ENCODE peak calls at places on chromosomes 2 and 18, in five cellular contexts. One of them, this sample, is unnamed.

GRCh38 chr2:215452725-215453124 is 16.9 kb upstream of the FN1 start:
- DNase-seq in ELF-1: peak
- DNase-seq in non-pigmented ciliary epithelial cell: no peak
- DNase-seq in RPMI7951: no peak
- DNase-seq in activated CD4-positive, CD25-positive, alpha-beta regulatory T cell: no peak
- DNase-seq in this sample: no peak

GRCh38 chr18:23584019-23584970 is 2.0 kb downstream of the NPC1 start:
- DNase-seq in ELF-1: no peak
- DNase-seq in non-pigmented ciliary epithelial cell: no peak
- DNase-seq in RPMI7951: no peak
- DNase-seq in activated CD4-positive, CD25-positive, alpha-beta regulatory T cell: no peak
- DNase-seq in this sample: no peak

GRCh38 chr18:43805646-43806194 is 528.4 kb upstream of the SYT4 start:
- DNase-seq in ELF-1: peak
- DNase-seq in non-pigmented ciliary epithelial cell: peak
- DNase-seq in RPMI7951: no peak
- DNase-seq in activated CD4-positive, CD25-positive, alpha-beta regulatory T cell: no peak
- DNase-seq in this sample: no peak

GRCh38 chr2:238424313-238424700 is 2.4 kb upstream of the ASB1 start:
- DNase-seq in ELF-1: no peak
- DNase-seq in non-pigmented ciliary epithelial cell: no peak
- DNase-seq in RPMI7951: no peak
- DNase-seq in activated CD4-positive, CD25-positive, alpha-beta regulatory T cell: no peak
- DNase-seq in this sample: no peak

GRCh38 chr2:231203087-231203486 is 4.7 kb downstream of the ARMC9 start:
- DNase-seq in ELF-1: no peak
- DNase-seq in non-pigmented ciliary epithelial cell: no peak
- DNase-seq in RPMI7951: no peak
- DNase-seq in activated CD4-positive, CD25-positive, alpha-beta regulatory T cell: no peak
- DNase-seq in this sample: no peak

GRCh38 chr2:11750422-11750821 is 4.0 kb downstream of the LPIN1 start:
- DNase-seq in ELF-1: no peak
- DNase-seq in non-pigmented ciliary epithelial cell: no peak
- DNase-seq in RPMI7951: peak
- DNase-seq in activated CD4-positive, CD25-positive, alpha-beta regulatory T cell: no peak
- DNase-seq in this sample: no peak

GRCh38 chr2:124286089-124286783 is 261.1 kb downstream of the CNTNAP5 start:
- DNase-seq in ELF-1: peak
- DNase-seq in non-pigmented ciliary epithelial cell: no peak
- DNase-seq in RPMI7951: no peak
- DNase-seq in activated CD4-positive, CD25-positive, alpha-beta regulatory T cell: no peak
- DNase-seq in this sample: no peak

GRCh38 chr2:1778566-1778965 is 34.3 kb upstream of the PXDN start:
- DNase-seq in ELF-1: no peak
- DNase-seq in non-pigmented ciliary epithelial cell: no peak
- DNase-seq in RPMI7951: no peak
- DNase-seq in activated CD4-positive, CD25-positive, alpha-beta regulatory T cell: no peak
- DNase-seq in this sample: no peak

GRCh38 chr2:8058652-8059051 is 623.2 kb upstream of the ID2 start:
- DNase-seq in ELF-1: no peak
- DNase-seq in non-pigmented ciliary epithelial cell: no peak
- DNase-seq in RPMI7951: no peak
- DNase-seq in activated CD4-positive, CD25-positive, alpha-beta regulatory T cell: no peak
- DNase-seq in this sample: no peak

GRCh38 chr18:45738660-45739059 is 14.7 kb downstream of the SLC14A1 start:
- DNase-seq in ELF-1: peak
- DNase-seq in non-pigmented ciliary epithelial cell: no peak
- DNase-seq in RPMI7951: no peak
- DNase-seq in activated CD4-positive, CD25-positive, alpha-beta regulatory T cell: no peak
- DNase-seq in this sample: no peak

GRCh38 chr2:234958311-234958710 is 6.5 kb downstream of the SH3BP4 start:
- DNase-seq in ELF-1: no peak
- DNase-seq in non-pigmented ciliary epithelial cell: no peak
- DNase-seq in RPMI7951: no peak
- DNase-seq in activated CD4-positive, CD25-positive, alpha-beta regulatory T cell: no peak
- DNase-seq in this sample: no peak

GRCh38 chr2:26088038-26088643 is 54.3 kb downstream of the RAB10 start:
- DNase-seq in ELF-1: no peak
- DNase-seq in non-pigmented ciliary epithelial cell: no peak
- DNase-seq in RPMI7951: peak
- DNase-seq in activated CD4-positive, CD25-positive, alpha-beta regulatory T cell: no peak
- DNase-seq in this sample: no peak

GRCh38 chr18:9734189-9734588 is 26.1 kb downstream of the RAB31 start:
- DNase-seq in ELF-1: no peak
- DNase-seq in non-pigmented ciliary epithelial cell: no peak
- DNase-seq in RPMI7951: no peak
- DNase-seq in activated CD4-positive, CD25-positive, alpha-beta regulatory T cell: no peak
- DNase-seq in this sample: no peak

GRCh38 chr2:8388779-8389178 is 293.1 kb upstream of the ID2 start:
- DNase-seq in ELF-1: no peak
- DNase-seq in non-pigmented ciliary epithelial cell: no peak
- DNase-seq in RPMI7951: no peak
- DNase-seq in activated CD4-positive, CD25-positive, alpha-beta regulatory T cell: no peak
- DNase-seq in this sample: no peak

GRCh38 chr2:196601430-196602306 is 37.8 kb upstream of the CCDC150 start:
- DNase-seq in ELF-1: peak
- DNase-seq in non-pigmented ciliary epithelial cell: peak
- DNase-seq in RPMI7951: peak
- DNase-seq in activated CD4-positive, CD25-positive, alpha-beta regulatory T cell: no peak
- DNase-seq in this sample: peak

GRCh38 chr18:78776706-78777105 is 202.9 kb upstream of the SALL3 start:
- DNase-seq in ELF-1: no peak
- DNase-seq in non-pigmented ciliary epithelial cell: no peak
- DNase-seq in RPMI7951: no peak
- DNase-seq in activated CD4-positive, CD25-positive, alpha-beta regulatory T cell: no peak
- DNase-seq in this sample: no peak

GRCh38 chr2:26243643-26244478 is 571 bp downstream of the HADHA start:
- DNase-seq in ELF-1: no peak
- DNase-seq in non-pigmented ciliary epithelial cell: no peak
- DNase-seq in RPMI7951: peak
- DNase-seq in activated CD4-positive, CD25-positive, alpha-beta regulatory T cell: no peak
- DNase-seq in this sample: no peak

GRCh38 chr2:127641846-127642510 is 4.0 kb upstream of the GPR17 start:
- DNase-seq in ELF-1: no peak
- DNase-seq in non-pigmented ciliary epithelial cell: no peak
- DNase-seq in RPMI7951: no peak
- DNase-seq in activated CD4-positive, CD25-positive, alpha-beta regulatory T cell: peak
- DNase-seq in this sample: no peak

GRCh38 chr2:102122115-102122514 is 20.4 kb upstream of the IL1R1 start:
- DNase-seq in ELF-1: no peak
- DNase-seq in non-pigmented ciliary epithelial cell: peak
- DNase-seq in RPMI7951: peak
- DNase-seq in activated CD4-positive, CD25-positive, alpha-beta regulatory T cell: no peak
- DNase-seq in this sample: no peak

GRCh38 chr18:8176554-8176953 is 432.7 kb upstream of the RAB12 start:
- DNase-seq in ELF-1: peak
- DNase-seq in non-pigmented ciliary epithelial cell: no peak
- DNase-seq in RPMI7951: peak
- DNase-seq in activated CD4-positive, CD25-positive, alpha-beta regulatory T cell: no peak
- DNase-seq in this sample: no peak

GRCh38 chr18:58996131-58996632 is 131.5 kb downstream of the ZNF532 start:
- DNase-seq in ELF-1: no peak
- DNase-seq in non-pigmented ciliary epithelial cell: peak
- DNase-seq in RPMI7951: peak
- DNase-seq in activated CD4-positive, CD25-positive, alpha-beta regulatory T cell: no peak
- DNase-seq in this sample: peak

GRCh38 chr18:35376393-35376741 is 770 bp downstream of the ZNF396 start:
- DNase-seq in ELF-1: peak
- DNase-seq in non-pigmented ciliary epithelial cell: no peak
- DNase-seq in RPMI7951: no peak
- DNase-seq in activated CD4-positive, CD25-positive, alpha-beta regulatory T cell: no peak
- DNase-seq in this sample: no peak

GRCh38 chr2:12701786-12702660 is 14.7 kb upstream of the TRIB2 start:
- DNase-seq in ELF-1: no peak
- DNase-seq in non-pigmented ciliary epithelial cell: no peak
- DNase-seq in RPMI7951: peak
- DNase-seq in activated CD4-positive, CD25-positive, alpha-beta regulatory T cell: no peak
- DNase-seq in this sample: no peak

GRCh38 chr18:78090584-78090983 is 840.9 kb downstream of the GALR1 start:
- DNase-seq in ELF-1: no peak
- DNase-seq in non-pigmented ciliary epithelial cell: no peak
- DNase-seq in RPMI7951: no peak
- DNase-seq in activated CD4-positive, CD25-positive, alpha-beta regulatory T cell: no peak
- DNase-seq in this sample: no peak

GRCh38 chr18:35478520-35479435 is 19.0 kb downstream of the INO80C start:
- DNase-seq in ELF-1: no peak
- DNase-seq in non-pigmented ciliary epithelial cell: peak
- DNase-seq in RPMI7951: peak
- DNase-seq in activated CD4-positive, CD25-positive, alpha-beta regulatory T cell: no peak
- DNase-seq in this sample: no peak

GRCh38 chr18:62717850-62718229 is 2.5 kb downstream of the PHLPP1 start:
- DNase-seq in ELF-1: no peak
- DNase-seq in non-pigmented ciliary epithelial cell: no peak
- DNase-seq in RPMI7951: no peak
- DNase-seq in activated CD4-positive, CD25-positive, alpha-beta regulatory T cell: no peak
- DNase-seq in this sample: no peak

GRCh38 chr2:18550383-18550905 is 10.0 kb downstream of the RDH14 start:
- DNase-seq in ELF-1: no peak
- DNase-seq in non-pigmented ciliary epithelial cell: no peak
- DNase-seq in RPMI7951: no peak
- DNase-seq in activated CD4-positive, CD25-positive, alpha-beta regulatory T cell: no peak
- DNase-seq in this sample: no peak

GRCh38 chr18:44079602-44080001 is 601.1 kb upstream of the SETBP1 start:
- DNase-seq in ELF-1: no peak
- DNase-seq in non-pigmented ciliary epithelial cell: peak
- DNase-seq in RPMI7951: peak
- DNase-seq in activated CD4-positive, CD25-positive, alpha-beta regulatory T cell: no peak
- DNase-seq in this sample: peak

GRCh38 chr2:107072150-107072940 is 186.4 kb upstream of the ST6GAL2 start:
- DNase-seq in ELF-1: no peak
- DNase-seq in non-pigmented ciliary epithelial cell: no peak
- DNase-seq in RPMI7951: peak
- DNase-seq in activated CD4-positive, CD25-positive, alpha-beta regulatory T cell: no peak
- DNase-seq in this sample: no peak

GRCh38 chr2:74571058-74571457 is 16.5 kb downstream of the DOK1 start:
- DNase-seq in ELF-1: no peak
- DNase-seq in non-pigmented ciliary epithelial cell: no peak
- DNase-seq in RPMI7951: no peak
- DNase-seq in activated CD4-positive, CD25-positive, alpha-beta regulatory T cell: no peak
- DNase-seq in this sample: no peak

GRCh38 chr2:210003394-210003793 is 956 bp downstream of the RPE start:
- DNase-seq in ELF-1: no peak
- DNase-seq in non-pigmented ciliary epithelial cell: no peak
- DNase-seq in RPMI7951: no peak
- DNase-seq in activated CD4-positive, CD25-positive, alpha-beta regulatory T cell: no peak
- DNase-seq in this sample: no peak

GRCh38 chr18:5620284-5620683 is 76.5 kb upstream of the EPB41L3 start:
- DNase-seq in ELF-1: no peak
- DNase-seq in non-pigmented ciliary epithelial cell: no peak
- DNase-seq in RPMI7951: no peak
- DNase-seq in activated CD4-positive, CD25-positive, alpha-beta regulatory T cell: no peak
- DNase-seq in this sample: no peak

GRCh38 chr2:129906861-129907235 is 72.6 kb upstream of the RAB6C start:
- DNase-seq in ELF-1: no peak
- DNase-seq in non-pigmented ciliary epithelial cell: no peak
- DNase-seq in RPMI7951: no peak
- DNase-seq in activated CD4-positive, CD25-positive, alpha-beta regulatory T cell: no peak
- DNase-seq in this sample: no peak